ENCODE peak calls at places on chromosomes 5 and 9, in ten cellular contexts. D is coronary artery; O is HFF-Myc; F is GM04504; Q is sciatic nerve; N is stimulated activated CD4-positive, alpha-beta T cell treated with anti-CD3 and anti-CD28 coated beads, Interleukin-4, amount 100 ng/mL, for 4 hours; Z is upper lobe of left lung; R is RWPE1; U is Kasumi-1; T is neural crest cell. K is an unnamed sample.

GRCh38 chr5:88734983-88735382 is 148.0 kb downstream of the MEF2C start:
- DNase-seq in D (no peak), O (no peak), F (no peak), Q (no peak), N (no peak), Z (no peak), R (no peak), U (no peak), T (no peak), K (no peak)

GRCh38 chr5:167478156-167478555 is 813.3 kb upstream of the WWC1 start:
- DNase-seq in D (no peak), O (no peak), F (no peak), Q (no peak), N (no peak), Z (no peak), R (no peak), U (no peak), T (no peak), K (peak; percentile 26)

GRCh38 chr9:13377286-13377925 is 97.9 kb upstream of the MPDZ start:
- DNase-seq in D (no peak), O (no peak), F (peak; percentile 17), Q (no peak), N (no peak), Z (no peak), R (no peak), U (no peak), T (no peak), K (no peak)

GRCh38 chr5:72245517-72246238 is 74.4 kb downstream of the MRPS27 start:
- DNase-seq in D (no peak), O (no peak), F (no peak), Q (no peak), N (no peak), Z (no peak), R (no peak), U (no peak), T (no peak), K (no peak)

GRCh38 chr5:67998709-67999251 is 216.8 kb upstream of the PIK3R1 start:
- DNase-seq in D (peak; percentile 79), O (peak; percentile 71), F (peak; percentile 71), Q (peak; percentile 71), N (no peak), Z (peak; percentile 84), R (no peak), U (peak; percentile 87), T (no peak), K (peak; percentile 88)

GRCh38 chr5:42586625-42587024 is 163.4 kb downstream of the GHR start:
- DNase-seq in D (no peak), O (no peak), F (no peak), Q (no peak), N (no peak), Z (no peak), R (no peak), U (no peak), T (no peak), K (no peak)

GRCh38 chr9:97982191-97982718 is 886 bp upstream of the ANP32B start:
- DNase-seq in D (no peak), O (no peak), F (no peak), Q (peak; percentile 59), N (no peak), Z (no peak), R (no peak), U (no peak), T (no peak), K (no peak)

GRCh38 chr9:33163433-33164137 is 3.6 kb downstream of the B4GALT1 start:
- DNase-seq in D (no peak), O (no peak), F (no peak), Q (no peak), N (no peak), Z (no peak), R (no peak), U (no peak), T (no peak), K (no peak)

GRCh38 chr5:10828241-10828640 is 67.2 kb upstream of the DAP start:
- DNase-seq in D (no peak), O (no peak), F (peak; percentile 42), Q (no peak), N (no peak), Z (no peak), R (no peak), U (no peak), T (no peak), K (peak; percentile 76)

GRCh38 chr5:74075900-74076484 is 450.0 kb downstream of the ARHGEF28 start:
- DNase-seq in D (no peak), O (no peak), F (no peak), Q (no peak), N (no peak), Z (no peak), R (peak; percentile 21), U (no peak), T (no peak), K (no peak)

K was measured in M059J.